ENCODE peak calls at places on chromosomes 12 and 14, in four cellular contexts. F, C, N and G are unnamed samples.

GRCh38 chr14:72457641-72458040 is 436.3 kb downstream of the DPF3 start:
- DNase-seq in F (peak), C (no peak), N (no peak), G (no peak)

GRCh38 chr12:107461222-107461980 is 224.2 kb upstream of the PWP1 start:
- DNase-seq in F (peak), C (no peak), N (peak), G (no peak)

GRCh38 chr12:121009744-121010143 is 6.5 kb downstream of the C12orf43 start:
- DNase-seq in F (peak), C (no peak), N (no peak), G (peak)

GRCh38 chr12:4856556-4856955 is 53.1 kb upstream of the KCNA1 start:
- DNase-seq in F (no peak), C (no peak), N (no peak), G (no peak)

GRCh38 chr12:131123817-131124216 is 170.1 kb downstream of the ADGRD1 start:
- DNase-seq in F (no peak), C (no peak), N (no peak), G (no peak)

GRCh38 chr14:70317969-70318634 is 41.4 kb downstream of the COX16 start:
- DNase-seq in F (peak), C (no peak), N (no peak), G (peak)

GRCh38 chr12:101566318-101566717 is 28.5 kb upstream of the MYBPC1 start:
- DNase-seq in F (no peak), C (no peak), N (no peak), G (no peak)

GRCh38 chr14:76313861-76314260 is 62.1 kb upstream of the ESRRB start:
- DNase-seq in F (no peak), C (no peak), N (no peak), G (no peak)

GRCh38 chr14:46259536-46259935 is 392.0 kb downstream of the RPL10L start:
- DNase-seq in F (no peak), C (no peak), N (no peak), G (peak)

GRCh38 chr12:52867636-52868035 is 18.8 kb upstream of the KRT78 start:
- DNase-seq in F (no peak), C (peak), N (no peak), G (no peak)

GRCh38 chr12:108689314-108690190 is 41.8 kb downstream of the CORO1C start:
- DNase-seq in F (peak), C (peak), N (no peak), G (no peak)
- TF ChIP-seq CTCF in F (peak), C (no peak), N (no peak), G (no peak)

DNA sequence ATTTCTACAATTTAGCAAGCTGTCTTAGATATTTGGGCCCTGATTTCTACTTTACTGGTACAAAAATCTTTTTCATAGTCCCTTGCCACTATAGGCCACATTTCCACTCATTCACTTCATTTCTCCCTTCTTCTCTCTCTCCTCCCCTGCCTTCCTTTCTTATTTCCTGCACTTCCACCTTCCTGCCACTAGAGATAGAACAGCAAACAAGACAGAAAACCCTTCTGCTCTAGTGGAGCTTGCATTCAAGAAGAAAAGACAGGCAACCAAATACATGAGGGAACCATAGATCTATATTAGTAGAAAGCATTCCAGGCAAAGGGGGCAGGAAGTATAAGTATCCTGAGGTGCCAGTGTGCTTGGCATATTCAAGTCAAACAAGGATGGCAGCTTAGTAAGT is 623.5 kb downstream of the FLRT2 start:
- DNase-seq in F (no peak), C (no peak), N (no peak), G (no peak)
- TF ChIP-seq CTCF in F (no peak), C (no peak), N (no peak), G (peak)

GRCh38 chr12:61879229-61879628 is 381.0 kb upstream of the USP15 start:
- DNase-seq in F (no peak), C (no peak), N (no peak), G (no peak)

GRCh38 chr12:61880186-61880585 is 380.0 kb upstream of the USP15 start:
- DNase-seq in F (no peak), C (no peak), N (no peak), G (no peak)
- TF ChIP-seq CTCF in F (no peak), C (no peak), N (no peak), G (no peak)

DNA sequence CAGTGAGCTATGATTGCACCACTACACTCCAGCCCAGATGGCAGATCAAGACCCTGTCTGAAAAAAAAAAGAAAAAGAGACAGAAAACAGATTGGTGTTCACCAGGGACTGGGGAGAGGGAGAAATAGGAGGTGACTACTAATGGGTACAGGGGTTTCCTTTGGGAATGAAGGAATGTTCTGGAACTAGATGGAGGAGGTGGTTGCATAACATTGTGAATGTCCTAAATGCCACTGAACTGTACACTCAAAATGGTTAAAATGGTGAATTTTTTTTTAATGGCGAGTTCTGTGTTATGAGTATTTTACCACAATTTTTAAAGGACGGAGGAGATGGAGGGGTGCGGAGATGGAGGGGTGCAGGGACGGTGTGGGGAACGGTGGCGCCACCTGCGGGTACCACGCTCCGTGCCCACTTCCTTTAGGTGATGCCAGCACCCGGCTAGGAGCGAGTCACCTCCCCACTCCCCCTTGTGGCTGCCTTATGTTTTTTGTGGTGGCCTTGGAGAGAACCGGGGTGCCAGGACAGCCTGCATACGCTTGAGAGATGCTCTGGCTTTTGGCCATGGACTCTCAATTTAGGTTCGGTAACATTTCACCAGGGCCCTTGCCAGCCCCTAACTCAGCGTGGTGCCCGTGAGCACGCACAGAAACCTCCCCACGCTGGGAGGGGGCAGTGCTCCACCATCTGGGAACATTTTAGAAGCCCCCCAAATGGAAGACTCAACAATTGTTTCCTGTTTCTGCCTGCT is 16.1 kb downstream of the UBC start:
- DNase-seq in F (no peak), C (peak), N (no peak), G (no peak)
- TF ChIP-seq CTCF in F (peak), C (peak), N (peak), G (peak)

GRCh38 chr12:117050060-117050459 is 49.2 kb downstream of the TESC start:
- DNase-seq in F (no peak), C (no peak), N (no peak), G (no peak)
- TF ChIP-seq CTCF in F (no peak), C (no peak), N (no peak), G (no peak)

DNA sequence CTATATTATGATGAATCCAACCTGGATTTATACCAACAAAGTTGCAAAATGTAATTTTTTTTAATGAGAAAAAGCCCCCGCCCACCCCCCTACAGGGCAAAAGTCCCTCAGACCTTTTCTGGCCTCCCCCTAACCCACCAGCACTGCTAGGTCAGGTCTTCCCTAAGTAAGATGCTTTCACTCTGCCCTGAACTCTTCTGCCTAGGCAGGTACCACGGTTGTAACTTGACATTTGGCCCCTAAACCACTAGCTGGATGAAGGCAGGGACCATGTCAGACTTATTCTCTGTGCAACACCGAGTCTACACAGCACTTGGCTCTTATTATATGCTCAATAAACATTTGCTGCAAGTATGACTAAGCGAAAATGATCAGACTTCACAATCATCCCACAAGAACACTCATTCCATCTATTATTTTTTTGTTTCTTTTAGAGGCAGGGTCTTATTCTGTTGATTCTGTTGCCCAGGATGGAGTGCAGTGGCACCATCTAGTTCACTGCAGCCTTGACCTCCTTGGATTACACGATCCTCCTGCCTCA is 63.2 kb downstream of the SPRING1 start:
- DNase-seq in F (no peak), C (no peak), N (no peak), G (no peak)
- TF ChIP-seq CTCF in F (no peak), C (no peak), N (no peak), G (no peak)

DNA sequence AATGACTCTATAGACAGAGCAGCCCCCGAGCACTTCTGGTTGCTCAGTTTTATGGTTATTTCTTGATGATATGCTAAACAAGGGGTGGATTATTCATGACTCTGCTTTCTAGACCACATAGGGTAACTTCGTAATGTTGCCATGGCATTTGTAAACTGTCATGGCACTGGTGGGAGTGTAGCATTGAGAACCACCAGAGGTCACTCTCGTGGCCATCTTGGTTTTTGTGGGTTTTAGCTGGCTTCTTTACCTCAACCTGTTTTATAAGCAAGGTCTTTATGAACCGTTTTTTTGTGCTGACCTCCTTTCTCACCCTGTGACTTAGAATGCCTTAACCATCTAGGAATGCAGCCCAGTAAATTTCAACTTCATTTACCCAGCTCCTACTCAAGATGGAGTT is 1036.2 kb upstream of the FLRT2 start:
- DNase-seq in F (peak), C (no peak), N (no peak), G (no peak)
- TF ChIP-seq CTCF in F (no peak), C (no peak), N (no peak), G (no peak)